ENCODE peak calls at places on chromosomes 6 and 20, in four cellular contexts. L is K562, R is HepG2, K is GM12878. J is an unnamed sample.
A peak's percentile ranks its signal among the peaks of the same experiment; 100 is the strongest.

GRCh38 chr6:72654101-72654618 is 32.3 kb downstream of the KCNQ5 start:
- DNase-seq in L (no peak), R (no peak), K (no peak), J (no peak)

GRCh38 chr6:109595998-109596397 is 95.0 kb downstream of the AK9 start:
- DNase-seq in L (peak; percentile 2), R (peak; percentile 26), K (no peak), J (peak; percentile 18)

GRCh38 chr20:45593498-45593897 is 14.4 kb upstream of the WFDC8 start:
- DNase-seq in L (no peak), R (no peak), K (no peak), J (no peak)

GRCh38 chr6:137878810-137879285 is 11.8 kb downstream of the TNFAIP3 start:
- DNase-seq in L (no peak), R (no peak), K (no peak), J (no peak)

GRCh38 chr6:26532699-26533523 is 5.3 kb upstream of the HMGN4 start:
- DNase-seq in L (peak; percentile 97), R (peak; percentile 91), K (peak; percentile 99), J (peak; percentile 83)

GRCh38 chr6:52537001-52537753 is 39.7 kb downstream of the TRAM2 start:
- DNase-seq in L (no peak), R (no peak), K (peak; percentile 92), J (no peak)

GRCh38 chr6:148968636-148969270 is 221.9 kb downstream of the UST start:
- DNase-seq in L (no peak), R (peak; percentile 20), K (no peak), J (no peak)

GRCh38 chr20:47719211-47719610 is 66.1 kb downstream of the SULF2 start:
- DNase-seq in L (no peak), R (no peak), K (no peak), J (no peak)

GRCh38 chr20:52160049-52160448 is 31.5 kb downstream of the ZFP64 start:
- DNase-seq in L (no peak), R (no peak), K (no peak), J (no peak)

GRCh38 chr6:68049562-68049961 is 585.5 kb upstream of the ADGRB3 start:
- DNase-seq in L (no peak), R (no peak), K (no peak), J (no peak)

GRCh38 chr20:739736-740135 is 28.6 kb downstream of the SLC52A3 start:
- DNase-seq in L (no peak), R (no peak), K (no peak), J (no peak)

GRCh38 chr6:82040405-82041221 is 206.9 kb downstream of the IBTK start:
- DNase-seq in L (peak; percentile 37), R (peak; percentile 46), K (peak; percentile 7), J (peak; percentile 42)

GRCh38 chr6:82836022-82836575 is 229.5 kb downstream of the UBE3D start:
- DNase-seq in L (peak; percentile 56), R (no peak), K (no peak), J (no peak)

DNA sequence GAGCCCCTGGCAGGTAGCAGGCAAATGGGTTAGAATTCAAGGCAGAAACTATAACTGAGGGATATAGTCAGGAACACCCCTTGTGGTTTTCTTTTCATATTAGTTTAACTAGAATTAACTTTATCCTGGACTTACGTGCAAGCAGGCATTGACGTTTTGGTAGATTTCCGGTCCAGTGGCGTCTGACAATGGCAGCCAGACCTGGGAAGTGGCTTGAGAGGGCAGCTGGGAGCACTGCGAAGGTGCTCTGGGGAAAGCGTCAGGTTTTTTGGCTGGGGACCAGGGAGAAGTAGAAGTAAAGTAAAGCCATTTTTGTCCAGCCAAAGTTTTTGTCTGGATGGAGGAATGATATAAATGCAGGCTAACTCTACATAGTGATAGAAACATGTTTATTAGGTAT is 8.4 kb upstream of the ACSS1 start:
- DNase-seq in L (no peak), R (no peak), K (no peak), J (no peak)
- TF ChIP-seq ZBTB33 in L (no peak), R (no peak), K (no peak), J (no peak)

GRCh38 chr6:126944512-126944911 is 174.0 kb upstream of the RSPO3 start:
- DNase-seq in L (no peak), R (no peak), K (no peak), J (no peak)

GRCh38 chr6:126945150-126945549 is 173.3 kb upstream of the RSPO3 start:
- DNase-seq in L (no peak), R (no peak), K (no peak), J (no peak)

GRCh38 chr6:126947070-126947469 is 171.4 kb upstream of the RSPO3 start:
- DNase-seq in L (no peak), R (no peak), K (no peak), J (no peak)
- TF ChIP-seq CEBPB in L (no peak), R (no peak), K (no peak), J (no peak)

GRCh38 chr6:166498661-166499349 is 87.7 kb downstream of the RAMACL start:
- DNase-seq in L (no peak), R (no peak), K (no peak), J (no peak)
- TF ChIP-seq ZBTB33 in L (no peak), R (no peak), K (no peak), J (no peak)

GRCh38 chr6:145036848-145037567 is 698.3 kb downstream of the EPM2A start:
- DNase-seq in L (peak; percentile 7), R (no peak), K (no peak), J (no peak)
- TF ChIP-seq CEBPB in L (no peak), R (no peak), K (no peak), J (no peak)

GRCh38 chr6:157021267-157022021 is 244.3 kb downstream of the ARID1B start:
- DNase-seq in L (peak; percentile 92), R (peak; percentile 91), K (no peak), J (peak; percentile 59)
- TF ChIP-seq ZBTB33 in L (peak; percentile 18), R (peak; percentile 37), K (no peak), J (peak; percentile 63)

GRCh38 chr6:106156413-106156812 is 70.3 kb downstream of the PRDM1 start:
- DNase-seq in L (no peak), R (no peak), K (no peak), J (no peak)
- TF ChIP-seq CEBPB in L (no peak), R (no peak), K (no peak), J (no peak)

GRCh38 chr20:6051505-6051904 is 2.4 kb downstream of the LRRN4 start:
- DNase-seq in L (no peak), R (peak; percentile 33), K (no peak), J (no peak)

GRCh38 chr20:6053064-6053775 is 640 bp downstream of the LRRN4 start:
- DNase-seq in L (no peak), R (no peak), K (no peak), J (no peak)

GRCh38 chr20:6045566-6045965 is 8.3 kb downstream of the LRRN4 start:
- DNase-seq in L (no peak), R (no peak), K (no peak), J (no peak)

GRCh38 chr20:6044102-6044501 is 9.8 kb downstream of the LRRN4 start:
- DNase-seq in L (peak; percentile 52), R (peak; percentile 23), K (no peak), J (no peak)

GRCh38 chr20:6048391-6048790 is 5.5 kb downstream of the LRRN4 start:
- DNase-seq in L (no peak), R (no peak), K (no peak), J (no peak)
- TF ChIP-seq ZBTB33 in L (no peak), R (no peak), K (no peak), J (no peak)

J was measured in HCT116.